ENCODE peak calls at places on chromosomes 12 and 14, in eight cellular contexts. O is thyroid gland, Y is right lobe of liver, P is heart right ventricle, N is PC-3, D is HCT116, Z is ovary, G is heart left ventricle. E is an unnamed sample.

GRCh38 chr12:132429932-132430643 is 59.9 kb upstream of the FBRSL1 start:
- DNase-seq in O (peak), Y (no peak), P (no peak), N (peak), D (peak), Z (no peak), G (no peak), E (peak)

GRCh38 chr14:81772391-81772790 is 238.7 kb upstream of the SEL1L start:
- DNase-seq in O (no peak), Y (no peak), P (no peak), N (no peak), D (no peak), Z (no peak), G (no peak), E (no peak)

GRCh38 chr12:57605308-57606015 is 838 bp downstream of the DTX3 start:
- DNase-seq in O (no peak), Y (no peak), P (no peak), N (peak), D (no peak), Z (no peak), G (peak), E (no peak)

GRCh38 chr12:76449572-76449971 is 101.4 kb upstream of the BBS10 start:
- DNase-seq in O (no peak), Y (no peak), P (no peak), N (peak), D (no peak), Z (no peak), G (no peak), E (peak)

GRCh38 chr14:39339003-39339402 is 93.2 kb downstream of the FBXO33 start:
- DNase-seq in O (peak), Y (no peak), P (no peak), N (no peak), D (no peak), Z (no peak), G (no peak), E (peak)

GRCh38 chr12:12365931-12366431 is 9.1 kb downstream of the BORCS5 start:
- DNase-seq in O (no peak), Y (no peak), P (no peak), N (no peak), D (no peak), Z (no peak), G (no peak), E (no peak)

GRCh38 chr12:106332536-106332935 is 25.0 kb upstream of the POLR3B start:
- DNase-seq in O (no peak), Y (no peak), P (no peak), N (no peak), D (no peak), Z (no peak), G (no peak), E (no peak)

GRCh38 chr12:31317471-31318397 is 8.2 kb downstream of the SINHCAF start:
- DNase-seq in O (no peak), Y (no peak), P (no peak), N (no peak), D (no peak), Z (no peak), G (no peak), E (peak)

GRCh38 chr14:94171208-94171607 is 2.9 kb upstream of the PPP4R4 start:
- DNase-seq in O (no peak), Y (no peak), P (no peak), N (peak), D (no peak), Z (no peak), G (no peak), E (peak)

GRCh38 chr14:60602312-60602711 is 47.0 kb downstream of the SIX1 start:
- DNase-seq in O (no peak), Y (no peak), P (no peak), N (no peak), D (no peak), Z (no peak), G (no peak), E (no peak)

GRCh38 chr14:85566603-85567002 is 36.7 kb downstream of the FLRT2 start:
- DNase-seq in O (no peak), Y (no peak), P (no peak), N (peak), D (no peak), Z (no peak), G (no peak), E (peak)

GRCh38 chr12:75623631-75624118 is 112.3 kb upstream of the KRR1 start:
- DNase-seq in O (no peak), Y (no peak), P (no peak), N (peak), D (peak), Z (no peak), G (no peak), E (peak)

GRCh38 chr12:124125472-124125871 is 152.5 kb downstream of the ZNF664 start:
- DNase-seq in O (no peak), Y (no peak), P (no peak), N (no peak), D (no peak), Z (no peak), G (no peak), E (peak)

GRCh38 chr12:6608592-6609311 is 1.6 kb upstream of the CHD4 start:
- DNase-seq in O (peak), Y (no peak), P (no peak), N (no peak), D (no peak), Z (peak), G (no peak), E (no peak)

GRCh38 chr14:29817767-29818166 is 109.9 kb downstream of the PRKD1 start:
- DNase-seq in O (no peak), Y (no peak), P (no peak), N (no peak), D (no peak), Z (no peak), G (no peak), E (no peak)

GRCh38 chr12:89919241-89919906 is 210.7 kb upstream of the ATP2B1 start:
- DNase-seq in O (no peak), Y (no peak), P (no peak), N (peak), D (no peak), Z (no peak), G (no peak), E (no peak)

GRCh38 chr14:36659010-36659821 is 2.4 kb upstream of the PAX9 start:
- DNase-seq in O (no peak), Y (no peak), P (no peak), N (peak), D (no peak), Z (no peak), G (no peak), E (no peak)

GRCh38 chr12:1575287-1575798 is 19.0 kb downstream of the FBXL14 start:
- DNase-seq in O (peak), Y (no peak), P (no peak), N (no peak), D (no peak), Z (peak), G (no peak), E (no peak)

GRCh38 chr12:104729610-104730446 is 228.3 kb downstream of the SLC41A2 start:
- DNase-seq in O (no peak), Y (no peak), P (no peak), N (no peak), D (no peak), Z (no peak), G (no peak), E (no peak)

GRCh38 chr14:69399750-69400149 is 1.3 kb downstream of the SLC39A9 start:
- DNase-seq in O (no peak), Y (no peak), P (no peak), N (no peak), D (no peak), Z (no peak), G (no peak), E (no peak)
- TF ChIP-seq CTCF in O (no peak), Y (no peak), P (no peak), N (no peak), D (no peak), Z (no peak), G (no peak), E (no peak)

DNA sequence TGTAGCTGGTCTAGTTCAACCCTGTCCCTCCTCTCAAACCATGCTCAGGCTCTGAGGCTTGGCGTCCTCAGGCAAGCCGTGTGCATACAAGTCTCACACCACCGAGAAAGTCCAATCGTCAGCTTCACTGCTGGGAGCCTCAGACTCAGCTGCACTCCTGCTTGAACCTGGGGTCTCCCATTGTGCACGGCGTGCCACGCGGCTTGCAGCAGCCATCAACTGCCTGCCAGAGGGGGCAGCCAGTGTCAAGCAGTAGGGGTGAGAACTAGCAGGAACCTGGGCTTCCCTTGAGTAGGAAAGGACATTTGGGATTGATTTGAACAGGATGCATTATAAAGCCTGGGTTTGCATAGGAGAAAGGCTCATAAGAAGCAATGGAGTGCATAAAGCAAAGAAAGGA is 1064.5 kb downstream of the BCL11B start:
- DNase-seq in O (no peak), Y (no peak), P (no peak), N (no peak), D (no peak), Z (no peak), G (no peak), E (no peak)
- H3K4me3 ChIP-seq in O (no peak), Y (no peak), P (no peak), N (no peak), D (no peak), Z (no peak), G (no peak), E (no peak)

DNA sequence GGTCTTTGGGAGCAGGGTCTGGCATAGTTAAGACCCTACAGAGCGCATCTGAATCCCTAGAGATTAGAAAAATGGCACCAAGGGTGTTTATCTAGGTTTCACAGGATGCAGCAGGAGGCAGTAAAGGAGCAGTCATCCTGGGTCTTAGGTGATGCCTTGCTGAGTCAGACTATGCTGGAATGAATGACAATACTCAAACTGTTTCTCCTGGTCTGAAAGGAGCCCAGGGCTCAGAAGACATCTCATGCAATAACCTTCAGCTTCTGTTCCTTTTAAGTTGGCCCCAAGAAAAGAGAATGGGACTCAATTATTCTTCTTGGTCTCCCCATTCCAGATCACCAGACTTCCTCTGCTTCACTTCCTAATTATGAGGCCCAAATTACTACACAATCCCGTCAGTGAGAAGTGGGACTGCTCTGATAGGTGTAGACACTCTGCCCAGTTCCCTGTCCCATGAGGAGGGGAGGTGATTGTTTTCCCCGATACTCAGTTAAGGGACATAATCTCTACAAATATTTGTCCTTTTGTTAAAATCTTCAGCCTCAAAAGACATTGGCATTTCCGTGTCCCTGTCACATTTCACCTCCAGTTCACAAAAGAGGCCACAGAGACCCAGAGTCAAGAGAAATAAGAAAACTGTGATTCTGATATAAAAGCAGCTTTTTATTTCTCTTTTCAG is 14.8 kb upstream of the APOF start:
- DNase-seq in O (no peak), Y (no peak), P (no peak), N (peak), D (peak), Z (no peak), G (no peak), E (peak)
- TF ChIP-seq CTCF in O (no peak), Y (no peak), P (no peak), N (peak), D (no peak), Z (no peak), G (no peak), E (peak)

DNA sequence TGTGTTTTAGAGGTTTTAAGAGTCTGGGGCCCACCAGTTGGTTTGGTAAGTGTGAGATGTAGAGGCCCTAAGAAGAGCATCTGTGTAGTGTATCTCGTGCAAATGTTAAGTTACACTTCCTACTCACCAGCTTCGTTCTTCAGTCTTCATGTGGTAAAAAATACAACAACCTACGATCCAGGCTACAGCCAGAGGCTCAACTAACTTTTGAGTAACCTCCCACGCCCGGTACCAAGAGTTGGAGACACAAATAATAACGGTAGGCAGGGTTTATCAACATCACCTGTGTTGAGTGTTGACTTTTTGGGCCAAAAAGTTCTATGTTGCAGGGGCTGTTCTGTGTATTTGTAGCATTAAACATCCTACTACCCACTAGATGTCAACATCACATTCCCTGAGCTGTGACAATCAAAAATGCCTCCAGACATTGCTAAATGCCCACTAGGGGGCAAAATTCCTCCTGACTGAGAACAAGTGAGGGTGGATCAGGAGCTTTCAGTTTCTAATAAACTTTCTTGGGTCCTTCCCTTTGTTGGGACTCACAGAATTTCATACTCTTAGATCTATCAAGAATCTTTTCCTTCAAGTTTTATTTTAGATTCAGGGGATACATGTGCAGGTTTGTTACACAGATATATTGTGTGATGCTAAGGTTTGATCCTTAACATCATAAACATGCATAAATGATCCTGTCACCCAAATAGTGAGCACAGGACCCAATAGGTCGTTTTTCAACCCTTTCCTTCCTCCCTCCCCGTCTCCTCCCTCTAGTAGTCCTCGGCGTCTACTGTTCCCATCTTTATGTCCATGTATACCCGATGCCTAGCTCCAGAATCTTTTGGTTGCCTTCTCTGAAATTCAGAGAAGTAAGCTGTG is 94.7 kb downstream of the SLC2A13 start:
- DNase-seq in O (peak), Y (no peak), P (peak), N (peak), D (peak), Z (peak), G (peak), E (peak)
- H3K4me3 ChIP-seq in O (no peak), Y (peak), P (peak), N (no peak), D (no peak), Z (no peak), G (peak), E (no peak)

E was measured in bronchial epithelial cell.